ENCODE peak calls at places on chromosomes 2 and 18, in seven cellular contexts. Q is left ventricle myocardium inferior, R is stomach, W is breast epithelium, K is HepG2, U is adrenal gland, X is SJCRH30. C is an unnamed sample.

GRCh38 chr18:26453370-26454030 is 94.9 kb downstream of the KCTD1 start:
- DNase-seq in Q (no peak), R (no peak), W (no peak), K (no peak), U (no peak), X (no peak), C (no peak)

GRCh38 chr18:74836296-74837139 is 238.8 kb downstream of the ZNF407 start:
- DNase-seq in Q (peak), R (peak), W (no peak), K (peak), U (peak), X (peak), C (no peak)

GRCh38 chr2:59073257-59073656 is 832.1 kb upstream of the FANCL start:
- DNase-seq in Q (no peak), R (no peak), W (no peak), K (peak), U (no peak), X (no peak), C (no peak)

GRCh38 chr2:186380805-186381204 is 105.3 kb upstream of the ZC3H15 start:
- DNase-seq in Q (no peak), R (no peak), W (no peak), K (no peak), U (no peak), X (no peak), C (no peak)

GRCh38 chr2:98936133-98936916 is at the start of gene CRACDL:
- DNase-seq in Q (no peak), R (no peak), W (no peak), K (no peak), U (no peak), X (no peak), C (no peak)

GRCh38 chr2:7956126-7956689 is 725.6 kb upstream of the ID2 start:
- DNase-seq in Q (no peak), R (no peak), W (no peak), K (no peak), U (no peak), X (no peak), C (no peak)

GRCh38 chr2:235467586-235467985 is 26.3 kb upstream of the AGAP1 start:
- DNase-seq in Q (no peak), R (no peak), W (no peak), K (no peak), U (no peak), X (no peak), C (no peak)

GRCh38 chr2:191758420-191759199 is 80.7 kb downstream of the NABP1 start:
- DNase-seq in Q (no peak), R (peak), W (no peak), K (peak), U (peak), X (peak), C (peak)

GRCh38 chr2:142502402-142502801 is 371.6 kb upstream of the LRP1B start:
- DNase-seq in Q (no peak), R (no peak), W (no peak), K (no peak), U (no peak), X (no peak), C (no peak)

GRCh38 chr2:9680082-9680481 is 49.3 kb upstream of the YWHAQ start:
- DNase-seq in Q (no peak), R (no peak), W (no peak), K (no peak), U (no peak), X (no peak), C (no peak)

GRCh38 chr2:100742884-100743283 is 77.1 kb upstream of the NPAS2 start:
- DNase-seq in Q (no peak), R (no peak), W (no peak), K (peak), U (no peak), X (no peak), C (no peak)

GRCh38 chr2:28648147-28648546 is 103.5 kb upstream of the PPP1CB start:
- DNase-seq in Q (no peak), R (no peak), W (no peak), K (no peak), U (no peak), X (no peak), C (no peak)

GRCh38 chr2:100655936-100656534 is 93.2 kb downstream of the PDCL3 start:
- DNase-seq in Q (no peak), R (no peak), W (no peak), K (no peak), U (no peak), X (no peak), C (no peak)

GRCh38 chr18:48924621-48925601 is 25.9 kb downstream of the SMAD7 start:
- DNase-seq in Q (no peak), R (no peak), W (no peak), K (no peak), U (no peak), X (no peak), C (no peak)

GRCh38 chr2:12032421-12032820 is 286.0 kb downstream of the LPIN1 start:
- DNase-seq in Q (no peak), R (no peak), W (no peak), K (no peak), U (no peak), X (no peak), C (no peak)

GRCh38 chr18:62198259-62198658 is 11.2 kb downstream of the RELCH start:
- DNase-seq in Q (no peak), R (no peak), W (no peak), K (no peak), U (no peak), X (no peak), C (no peak)

GRCh38 chr18:13120967-13121586 is 97.5 kb upstream of the LDLRAD4 start:
- DNase-seq in Q (no peak), R (no peak), W (no peak), K (no peak), U (no peak), X (no peak), C (no peak)

GRCh38 chr18:46051731-46052461 is 20.2 kb downstream of the PSTPIP2 start:
- DNase-seq in Q (no peak), R (peak), W (no peak), K (peak), U (no peak), X (no peak), C (no peak)

GRCh38 chr2:17539596-17539992 is 902 bp upstream of the VSNL1 start:
- DNase-seq in Q (peak), R (no peak), W (no peak), K (peak), U (peak), X (no peak), C (no peak)

GRCh38 chr2:17536416-17536815 is 4.1 kb upstream of the VSNL1 start:
- DNase-seq in Q (no peak), R (no peak), W (no peak), K (no peak), U (no peak), X (no peak), C (no peak)

GRCh38 chr2:17538844-17539554 is 1.5 kb upstream of the VSNL1 start:
- DNase-seq in Q (peak), R (peak), W (peak), K (peak), U (peak), X (peak), C (peak)

GRCh38 chr2:17539993-17540812 is at the start of gene VSNL1:
- DNase-seq in Q (peak), R (peak), W (peak), K (peak), U (peak), X (no peak), C (peak)

DNA sequence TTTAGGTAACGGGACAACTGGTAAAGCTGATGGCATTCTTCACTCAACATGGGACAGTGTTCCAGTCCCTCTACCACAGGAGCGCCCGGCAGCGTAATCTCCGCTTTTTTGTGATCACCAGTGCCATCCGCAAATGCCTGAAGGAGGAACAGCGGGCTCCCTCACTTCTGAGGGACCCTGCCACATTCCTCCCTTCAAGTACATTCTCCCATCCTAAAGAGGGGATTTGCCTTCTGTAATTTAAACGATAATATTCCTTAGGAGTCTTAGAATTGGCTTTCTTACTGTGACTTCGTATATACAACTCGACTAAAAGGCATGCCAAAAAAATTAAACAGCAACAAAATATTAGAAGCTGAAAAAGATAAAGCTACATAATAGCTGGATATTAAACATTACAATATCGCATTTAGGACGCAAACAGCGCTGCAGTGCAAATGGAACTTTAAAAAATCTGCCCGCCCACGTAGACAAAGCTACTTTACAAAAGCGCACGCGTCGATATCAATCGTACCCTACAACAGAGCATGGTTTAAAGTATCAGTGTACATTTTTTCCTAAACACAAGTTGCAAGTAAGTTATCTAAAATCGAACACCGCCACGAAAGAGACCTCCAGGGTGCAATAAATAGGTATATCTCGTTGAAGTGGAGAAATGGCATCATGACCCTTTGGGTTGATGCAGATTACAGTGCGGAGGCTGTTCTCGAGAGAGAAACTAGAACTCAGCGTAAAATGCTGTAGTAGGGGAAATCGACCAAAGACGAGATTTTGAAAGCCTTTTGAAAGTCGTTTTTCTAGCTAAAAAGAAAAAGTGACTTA is 2.3 kb upstream of the VSNL1 start:
- DNase-seq in Q (no peak), R (no peak), W (no peak), K (peak), U (peak), X (peak), C (no peak)
- H3K4me3 ChIP-seq in Q (peak), R (peak), W (peak), K (peak), U (no peak), X (peak), C (peak)

GRCh38 chr2:118046628-118047210 is 32.8 kb upstream of the CCDC93 start:
- DNase-seq in Q (no peak), R (no peak), W (no peak), K (peak), U (no peak), X (peak), C (no peak)
- H3K4me3 ChIP-seq in Q (no peak), R (no peak), W (no peak), K (peak), U (no peak), X (no peak), C (no peak)

GRCh38 chr2:32745191-32745590 is 117.3 kb downstream of the TTC27 start:
- DNase-seq in Q (no peak), R (no peak), W (no peak), K (no peak), U (no peak), X (peak), C (no peak)
- H3K4me3 ChIP-seq in Q (no peak), R (no peak), W (no peak), K (no peak), U (no peak), X (no peak), C (no peak)

GRCh38 chr18:50281295-50281971 is at the start of gene MBD1:
- DNase-seq in Q (peak), R (peak), W (peak), K (peak), U (peak), X (peak), C (peak)

GRCh38 chr18:50277935-50278334 is 3.4 kb downstream of the MBD1 start:
- DNase-seq in Q (no peak), R (no peak), W (no peak), K (no peak), U (no peak), X (no peak), C (no peak)

GRCh38 chr18:50281972-50282520 is 723 bp upstream of the MBD1 start:
- DNase-seq in Q (no peak), R (no peak), W (no peak), K (no peak), U (no peak), X (no peak), C (no peak)

GRCh38 chr18:50280707-50281294 is 522 bp downstream of the MBD1 start:
- DNase-seq in Q (no peak), R (no peak), W (no peak), K (no peak), U (no peak), X (no peak), C (no peak)

GRCh38 chr18:50279752-50280151 is 1.6 kb downstream of the MBD1 start:
- DNase-seq in Q (no peak), R (no peak), W (no peak), K (no peak), U (no peak), X (no peak), C (no peak)
- H3K4me3 ChIP-seq in Q (peak), R (peak), W (peak), K (no peak), U (no peak), X (no peak), C (no peak)

GRCh38 chr2:182050333-182050855 is 64.7 kb downstream of the PPP1R1C start:
- DNase-seq in Q (no peak), R (no peak), W (no peak), K (no peak), U (no peak), X (no peak), C (no peak)
- H3K4me3 ChIP-seq in Q (no peak), R (no peak), W (no peak), K (no peak), U (no peak), X (no peak), C (no peak)